ENCODE peak calls at places on chromosomes 2 and 18, in eight cellular contexts. M, I, W, L, X, Y, G and U are unnamed samples.

GRCh38 chr2:39736593-39736992 is 42.5 kb downstream of the THUMPD2 start:
- DNase-seq in M (peak), I (peak), W (peak), L (no peak), X (no peak), Y (no peak), G (peak), U (no peak)

GRCh38 chr2:240405654-240406313 is 29.7 kb upstream of the GPC1 start:
- DNase-seq in M (no peak), I (no peak), W (no peak), L (no peak), X (peak), Y (peak), G (no peak), U (no peak)

GRCh38 chr18:55124078-55124477 is 164.8 kb upstream of the CCDC68 start:
- DNase-seq in M (peak), I (peak), W (peak), L (no peak), X (no peak), Y (no peak), G (no peak), U (no peak)

GRCh38 chr2:40558772-40559171 is 106.9 kb upstream of the SLC8A1 start:
- DNase-seq in M (no peak), I (no peak), W (no peak), L (no peak), X (no peak), Y (no peak), G (no peak), U (no peak)

GRCh38 chr2:148978736-148979135 is 59.8 kb upstream of the LYPD6B start:
- DNase-seq in M (no peak), I (peak), W (no peak), L (no peak), X (no peak), Y (no peak), G (no peak), U (no peak)

GRCh38 chr2:11152591-11152990 is 2.7 kb upstream of the SLC66A3 start:
- DNase-seq in M (no peak), I (no peak), W (no peak), L (no peak), X (no peak), Y (peak), G (no peak), U (no peak)

GRCh38 chr2:128414351-128414750 is 95.7 kb upstream of the HS6ST1 start:
- DNase-seq in M (no peak), I (no peak), W (no peak), L (no peak), X (no peak), Y (peak), G (no peak), U (no peak)

GRCh38 chr18:79484661-79485621 is 89.2 kb downstream of the NFATC1 start:
- DNase-seq in M (peak), I (peak), W (peak), L (no peak), X (peak), Y (peak), G (peak), U (no peak)

GRCh38 chr2:55057474-55057873 is 7.2 kb upstream of the RTN4 start:
- DNase-seq in M (no peak), I (no peak), W (no peak), L (no peak), X (no peak), Y (no peak), G (no peak), U (no peak)

GRCh38 chr2:14263053-14263452 is 369.5 kb upstream of the LRATD1 start:
- DNase-seq in M (no peak), I (no peak), W (no peak), L (no peak), X (no peak), Y (no peak), G (no peak), U (no peak)

GRCh38 chr2:145158051-145158586 is 638.2 kb upstream of the ZEB2 start:
- DNase-seq in M (peak), I (peak), W (peak), L (no peak), X (peak), Y (peak), G (peak), U (no peak)

GRCh38 chr2:216082805-216083204 is 1.1 kb downstream of the TMEM169 start:
- DNase-seq in M (no peak), I (no peak), W (peak), L (no peak), X (no peak), Y (no peak), G (no peak), U (no peak)

GRCh38 chr18:1499265-1499664 is 594.6 kb downstream of the ADCYAP1 start:
- DNase-seq in M (no peak), I (peak), W (no peak), L (no peak), X (no peak), Y (no peak), G (no peak), U (no peak)

GRCh38 chr2:167289651-167290410 is 401.6 kb downstream of the XIRP2 start:
- DNase-seq in M (no peak), I (no peak), W (peak), L (no peak), X (no peak), Y (no peak), G (no peak), U (no peak)

GRCh38 chr2:219512524-219513216 is 1.6 kb upstream of the ASIC4 start:
- DNase-seq in M (no peak), I (no peak), W (no peak), L (no peak), X (no peak), Y (no peak), G (no peak), U (no peak)

GRCh38 chr2:30252723-30253688 is 21.7 kb downstream of the LBH start:
- DNase-seq in M (peak), I (peak), W (peak), L (peak), X (peak), Y (no peak), G (no peak), U (no peak)

GRCh38 chr18:6901283-6901926 is 171.9 kb downstream of the ARHGAP28 start:
- DNase-seq in M (no peak), I (no peak), W (no peak), L (no peak), X (no peak), Y (no peak), G (no peak), U (no peak)

GRCh38 chr2:189210250-189211075 is 30.9 kb upstream of the COL5A2 start:
- DNase-seq in M (peak), I (peak), W (peak), L (no peak), X (no peak), Y (no peak), G (peak), U (no peak)

GRCh38 chr18:72091369-72091768 is 452.8 kb downstream of the CBLN2 start:
- DNase-seq in M (no peak), I (no peak), W (no peak), L (no peak), X (no peak), Y (no peak), G (no peak), U (no peak)

GRCh38 chr18:72089432-72089831 is 454.7 kb downstream of the CBLN2 start:
- DNase-seq in M (no peak), I (no peak), W (no peak), L (no peak), X (no peak), Y (no peak), G (no peak), U (no peak)

GRCh38 chr18:72086421-72086820 is 457.7 kb downstream of the CBLN2 start:
- DNase-seq in M (no peak), I (peak), W (peak), L (no peak), X (no peak), Y (no peak), G (no peak), U (no peak)
- TF ChIP-seq CTCF in M (no peak), I (peak), W (peak), L (no peak), X (peak), Y (peak), G (no peak), U (peak)

GRCh38 chr18:27871731-27872130 is 305.2 kb downstream of the CDH2 start:
- DNase-seq in M (no peak), I (no peak), W (no peak), L (no peak), X (no peak), Y (no peak), G (no peak), U (no peak)
- H3K4me3 ChIP-seq in M (no peak), I (no peak), W (no peak), L (no peak), X (no peak), Y (no peak), G (no peak), U (no peak)

GRCh38 chr18:48319796-48320638 is 89.2 kb downstream of the ZBTB7C start:
- DNase-seq in M (no peak), I (peak), W (peak), L (no peak), X (no peak), Y (peak), G (peak), U (no peak)

GRCh38 chr18:48316177-48316576 is 93.0 kb downstream of the ZBTB7C start:
- DNase-seq in M (no peak), I (no peak), W (no peak), L (no peak), X (no peak), Y (no peak), G (no peak), U (no peak)

GRCh38 chr18:48318481-48318880 is 90.7 kb downstream of the ZBTB7C start:
- DNase-seq in M (no peak), I (no peak), W (no peak), L (no peak), X (no peak), Y (peak), G (no peak), U (no peak)

GRCh38 chr18:48320639-48320945 is 88.6 kb downstream of the ZBTB7C start:
- DNase-seq in M (no peak), I (no peak), W (no peak), L (no peak), X (no peak), Y (no peak), G (no peak), U (no peak)

DNA sequence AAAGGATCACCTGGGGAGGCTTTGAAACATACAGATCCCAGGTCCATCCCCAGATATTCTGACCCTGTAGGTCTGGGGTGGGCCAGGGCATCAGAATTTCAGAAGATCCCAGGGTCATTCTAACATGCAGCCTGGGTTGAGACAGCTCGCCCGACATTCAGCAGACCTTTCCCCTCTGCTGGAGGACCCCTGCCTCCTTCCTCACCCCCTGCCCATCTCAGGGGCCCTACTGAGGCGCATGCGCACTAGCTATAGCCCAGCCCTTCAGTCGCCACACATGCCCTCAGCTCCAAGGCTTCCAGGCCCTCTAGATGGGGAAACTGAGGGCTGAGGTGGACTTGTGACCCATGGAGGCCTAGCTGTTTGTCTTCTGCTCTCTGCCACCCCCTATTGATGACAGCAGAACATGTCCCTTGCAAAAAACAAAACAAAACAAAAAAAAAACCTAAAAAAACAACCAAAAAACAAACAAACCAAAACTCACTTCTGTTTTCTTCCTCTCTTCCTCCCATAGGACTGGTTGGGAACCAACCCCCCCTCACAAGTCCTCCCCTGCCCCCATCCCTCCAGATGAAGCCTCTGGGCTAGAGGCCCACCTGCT is 91.3 kb downstream of the ZBTB7C start:
- DNase-seq in M (no peak), I (no peak), W (no peak), L (no peak), X (no peak), Y (peak), G (no peak), U (no peak)
- TF ChIP-seq CTCF in M (no peak), I (peak), W (no peak), L (no peak), X (peak), Y (no peak), G (no peak), U (peak)

GRCh38 chr2:38173690-38174089 is 97.7 kb upstream of the CYP1B1 start:
- DNase-seq in M (no peak), I (no peak), W (no peak), L (no peak), X (no peak), Y (no peak), G (no peak), U (no peak)
- H3K4me3 ChIP-seq in M (no peak), I (no peak), W (no peak), L (no peak), X (no peak), Y (no peak), G (no peak), U (no peak)

DNA sequence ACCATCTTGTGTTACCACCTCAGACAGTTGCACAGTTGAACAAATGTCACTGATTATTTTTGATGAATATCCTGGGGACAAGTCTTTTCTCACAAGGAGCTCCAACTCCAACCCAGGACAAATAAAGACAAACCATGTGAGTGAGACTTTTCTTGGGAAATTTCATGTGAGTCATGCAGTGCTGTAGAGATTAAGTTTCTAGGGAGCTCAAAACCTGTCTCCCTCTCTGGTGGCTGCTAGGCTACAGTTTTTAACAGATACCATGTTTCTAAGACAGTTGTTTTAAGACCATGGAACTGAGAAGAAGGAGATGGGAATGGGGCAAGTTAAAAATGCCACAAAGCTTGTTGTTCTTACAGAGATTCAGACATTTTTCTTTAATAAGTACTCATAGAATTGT is 255.5 kb downstream of the RIT2 start:
- DNase-seq in M (no peak), I (no peak), W (peak), L (no peak), X (no peak), Y (no peak), G (no peak), U (no peak)
- TF ChIP-seq CTCF in M (no peak), I (no peak), W (no peak), L (no peak), X (no peak), Y (no peak), G (no peak), U (no peak)

DNA sequence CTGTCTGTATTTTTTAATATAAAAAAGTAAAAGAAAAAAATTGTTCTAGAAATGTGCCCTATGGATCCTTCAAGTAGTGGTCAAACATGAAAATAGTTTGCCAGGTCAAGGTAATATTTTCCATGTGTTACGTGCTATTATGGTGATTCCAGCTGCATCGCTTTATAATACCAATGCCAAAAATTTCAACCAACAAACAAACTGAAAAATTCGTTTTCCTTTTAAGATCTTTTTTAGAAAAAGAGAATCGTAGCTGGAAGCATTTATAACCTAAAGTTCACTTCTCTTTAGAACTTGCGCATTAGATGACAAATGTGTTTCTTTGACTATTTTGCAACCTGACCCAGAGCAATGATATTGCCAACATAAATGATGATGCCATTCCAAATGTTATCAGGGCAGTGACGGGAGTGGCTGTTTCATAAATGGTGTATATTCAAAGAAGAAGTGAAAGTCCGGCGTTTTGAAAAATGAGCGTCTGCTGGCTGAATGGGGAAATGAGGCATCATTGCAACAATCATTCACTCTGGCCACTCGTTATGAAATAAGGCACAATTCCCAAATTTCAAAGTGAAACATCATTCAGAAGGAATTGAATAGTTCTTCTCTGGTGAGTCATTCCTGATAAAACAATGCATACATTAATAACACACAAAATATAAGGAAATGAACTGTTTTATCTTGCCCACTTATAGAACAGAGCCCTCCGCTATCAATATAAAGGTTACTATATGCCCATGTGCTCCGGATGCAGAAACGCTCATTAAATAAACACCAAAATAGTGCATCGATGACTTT is 297.4 kb downstream of the TGIF1 start:
- DNase-seq in M (peak), I (peak), W (peak), L (no peak), X (no peak), Y (no peak), G (no peak), U (no peak)
- H3K4me3 ChIP-seq in M (no peak), I (peak), W (no peak), L (no peak), X (no peak), Y (no peak), G (no peak), U (no peak)

GRCh38 chr18:36129300-36130038 is at the start of the genes ELP2 and SLC39A6:
- DNase-seq in M (peak), I (peak), W (peak), L (peak), X (peak), Y (peak), G (peak), U (peak)
- TF ChIP-seq CTCF in M (no peak), I (no peak), W (no peak), L (no peak), X (peak), Y (no peak), G (no peak), U (no peak)

GRCh38 chr2:174051039-174051438 is 85.9 kb upstream of the SP3 start:
- DNase-seq in M (no peak), I (no peak), W (no peak), L (no peak), X (no peak), Y (no peak), G (no peak), U (no peak)

GRCh38 chr2:174053784-174054183 is 88.6 kb upstream of the SP3 start:
- DNase-seq in M (no peak), I (no peak), W (no peak), L (no peak), X (no peak), Y (no peak), G (no peak), U (no peak)

GRCh38 chr2:174052639-174052976 is 87.4 kb upstream of the SP3 start:
- DNase-seq in M (no peak), I (no peak), W (no peak), L (no peak), X (no peak), Y (no peak), G (no peak), U (no peak)

GRCh38 chr2:174053285-174053684 is 88.1 kb upstream of the SP3 start:
- DNase-seq in M (no peak), I (no peak), W (no peak), L (no peak), X (peak), Y (no peak), G (no peak), U (no peak)

DNA sequence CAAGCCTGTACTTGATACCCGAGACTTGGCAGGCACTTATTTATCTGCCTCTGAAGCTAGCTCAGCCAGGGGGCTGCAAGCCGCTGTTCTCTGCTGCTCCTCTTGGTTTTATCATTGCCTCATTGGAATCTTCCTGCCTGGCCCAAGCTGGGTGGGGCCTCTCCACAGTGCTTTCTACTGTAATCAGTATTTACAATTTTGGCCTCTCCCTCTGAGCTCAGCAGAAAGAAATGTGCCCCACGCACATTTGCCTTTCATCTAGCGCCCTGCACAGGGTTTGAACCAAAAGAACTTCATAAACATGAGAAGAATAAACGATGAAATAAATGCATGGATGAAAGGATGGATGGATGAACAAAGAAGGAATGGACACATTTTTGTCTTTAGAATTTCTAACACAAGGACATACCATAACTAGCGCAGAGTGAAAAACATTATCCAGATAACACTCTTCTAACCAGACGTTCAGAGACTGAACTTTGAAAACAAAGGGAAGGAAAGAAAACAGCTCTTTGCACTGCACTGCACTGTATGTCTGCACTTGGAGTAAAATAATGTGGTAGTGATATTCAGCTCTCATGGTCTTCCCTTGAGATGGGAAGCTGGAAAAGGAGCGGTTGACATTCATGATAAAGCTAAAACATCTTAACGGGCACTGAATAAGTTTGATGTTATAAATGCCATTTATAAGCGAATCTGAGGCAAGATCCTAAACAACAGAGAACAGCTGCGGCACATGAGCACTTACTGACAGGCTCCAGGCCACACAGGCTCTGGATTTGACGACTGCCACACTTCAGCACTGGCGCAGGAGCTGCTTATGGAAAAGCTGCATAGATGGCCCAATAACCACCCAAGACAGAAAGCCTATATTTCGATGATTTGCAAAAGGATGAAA is 86.8 kb upstream of the SP3 start:
- DNase-seq in M (peak), I (peak), W (peak), L (no peak), X (no peak), Y (no peak), G (no peak), U (no peak)
- H3K4me3 ChIP-seq in M (no peak), I (no peak), W (no peak), L (no peak), X (no peak), Y (no peak), G (no peak), U (no peak)